ENCODE peak calls at places on chromosomes 6 and 20, in six cellular contexts. I, F, M, E, U and B are unnamed samples.

GRCh38 chr20:53901064-53901463 is 169.3 kb downstream of the BCAS1 start:
- DNase-seq in E (no peak), M (no peak), U (no peak), I (peak; percentile 87), F (no peak), B (no peak)

GRCh38 chr6:7604003-7604402 is 14.0 kb downstream of the SNRNP48 start:
- DNase-seq in U (no peak), F (no peak), M (no peak), E (no peak), I (no peak), B (peak; percentile 41)

GRCh38 chr6:83273596-83273995 is 80.4 kb downstream of the RWDD2A start:
- DNase-seq in F (no peak), U (no peak), I (no peak), E (no peak), M (no peak), B (no peak)

GRCh38 chr6:153237670-153238069 is 106.6 kb upstream of the RGS17 start:
- DNase-seq in E (no peak), I (no peak), U (no peak), M (no peak), F (no peak), B (no peak)

GRCh38 chr20:38195521-38195920 is 30.5 kb upstream of the TGM2 start:
- DNase-seq in M (no peak), U (no peak), I (no peak), F (no peak), E (no peak), B (no peak)

GRCh38 chr20:33262658-33263065 is 20.4 kb upstream of the BPIFB1 start:
- DNase-seq in M (no peak), U (no peak), I (peak; percentile 51), E (no peak), F (peak; percentile 60), B (peak; percentile 74)

GRCh38 chr6:20325641-20326421 is 75.8 kb upstream of the E2F3 start:
- DNase-seq in I (no peak), F (no peak), U (no peak), E (no peak), M (no peak), B (no peak)

GRCh38 chr6:74969591-74970267 is 236.1 kb downstream of the COL12A1 start:
- DNase-seq in E (no peak), M (no peak), U (no peak), I (no peak), F (no peak), B (peak; percentile 39)

GRCh38 chr20:12056836-12057235 is 139.1 kb downstream of the BTBD3 start:
- DNase-seq in E (no peak), M (no peak), F (no peak), U (no peak), I (no peak), B (no peak)

GRCh38 chr6:144809969-144810368 is 524.8 kb downstream of the UTRN start:
- DNase-seq in E (no peak), M (no peak), U (no peak), I (no peak), F (no peak), B (no peak)

GRCh38 chr20:17843246-17844132 is 125.1 kb downstream of the SNX5 start:
- DNase-seq in F (no peak), I (peak; percentile 97), E (no peak), U (peak; percentile 84), M (no peak), B (peak; percentile 94)

GRCh38 chr20:57431539-57431835 is 40.3 kb downstream of the RBM38 start:
- DNase-seq in M (peak; percentile 30), F (no peak), I (no peak), U (no peak), E (no peak), B (no peak)

GRCh38 chr20:53660947-53661381 is 67.3 kb upstream of the ZNF217 start:
- DNase-seq in U (no peak), F (no peak), E (peak; percentile 61), I (no peak), M (no peak), B (no peak)

GRCh38 chr20:8339313-8339712 is 207.2 kb downstream of the PLCB1 start:
- DNase-seq in E (no peak), I (no peak), U (no peak), M (no peak), F (no peak), B (no peak)

GRCh38 chr6:14354919-14355572 is 237.5 kb downstream of the CD83 start:
- DNase-seq in U (no peak), I (peak; percentile 75), E (peak; percentile 62), M (peak; percentile 69), F (no peak), B (peak; percentile 92)

GRCh38 chr20:2859330-2860121 is 13.8 kb upstream of the PTPRA start:
- DNase-seq in E (no peak), I (peak; percentile 41), U (no peak), F (no peak), M (no peak), B (no peak)